ENCODE peak calls at places on chromosomes 13 and 19, in seven cellular contexts. One of them, this sample, is unnamed.

GRCh38 chr19:13396256-13397080 is 109.8 kb downstream of the CACNA1A start:
- DNase-seq in omental fat pad: peak
- DNase-seq in glutamatergic neuron: peak
- DNase-seq in K562: peak
- DNase-seq in astrocyte of the spinal cord: peak
- DNase-seq in IMR-90: peak
- DNase-seq in Calu3: peak
- DNase-seq in this sample: peak

GRCh38 chr19:49855676-49856573 is 5.0 kb downstream of the PTOV1 start:
- DNase-seq in omental fat pad: no peak
- DNase-seq in glutamatergic neuron: no peak
- DNase-seq in K562: no peak
- DNase-seq in astrocyte of the spinal cord: no peak
- DNase-seq in IMR-90: no peak
- DNase-seq in Calu3: peak
- DNase-seq in this sample: no peak

GRCh38 chr13:96988441-96988840 is 5.8 kb downstream of the OXGR1 start:
- DNase-seq in omental fat pad: no peak
- DNase-seq in glutamatergic neuron: no peak
- DNase-seq in K562: no peak
- DNase-seq in astrocyte of the spinal cord: no peak
- DNase-seq in IMR-90: no peak
- DNase-seq in Calu3: no peak
- DNase-seq in this sample: no peak

GRCh38 chr19:39126312-39126561 is 651 bp downstream of the PAK4 start:
- DNase-seq in omental fat pad: no peak
- DNase-seq in glutamatergic neuron: no peak
- DNase-seq in K562: no peak
- DNase-seq in astrocyte of the spinal cord: no peak
- DNase-seq in IMR-90: no peak
- DNase-seq in Calu3: no peak
- DNase-seq in this sample: no peak

GRCh38 chr19:45766293-45766918 is 2.6 kb downstream of the SIX5 start:
- DNase-seq in omental fat pad: no peak
- DNase-seq in glutamatergic neuron: no peak
- DNase-seq in K562: no peak
- DNase-seq in astrocyte of the spinal cord: no peak
- DNase-seq in IMR-90: no peak
- DNase-seq in Calu3: no peak
- DNase-seq in this sample: no peak

GRCh38 chr19:12794936-12795335 is 3.6 kb downstream of the JUNB start:
- DNase-seq in omental fat pad: no peak
- DNase-seq in glutamatergic neuron: no peak
- DNase-seq in K562: no peak
- DNase-seq in astrocyte of the spinal cord: no peak
- DNase-seq in IMR-90: peak
- DNase-seq in Calu3: no peak
- DNase-seq in this sample: no peak

GRCh38 chr13:102402292-102402691 is 444 bp upstream of the FGF14 start:
- DNase-seq in omental fat pad: no peak
- DNase-seq in glutamatergic neuron: peak
- DNase-seq in K562: no peak
- DNase-seq in astrocyte of the spinal cord: peak
- DNase-seq in IMR-90: peak
- DNase-seq in Calu3: no peak
- DNase-seq in this sample: peak

GRCh38 chr19:44886141-44886540 is 4.9 kb upstream of the TOMM40 start:
- DNase-seq in omental fat pad: no peak
- DNase-seq in glutamatergic neuron: no peak
- DNase-seq in K562: no peak
- DNase-seq in astrocyte of the spinal cord: no peak
- DNase-seq in IMR-90: no peak
- DNase-seq in Calu3: no peak
- DNase-seq in this sample: no peak

GRCh38 chr13:79966039-79966438 is 374.9 kb downstream of the SPRY2 start:
- DNase-seq in omental fat pad: no peak
- DNase-seq in glutamatergic neuron: no peak
- DNase-seq in K562: no peak
- DNase-seq in astrocyte of the spinal cord: no peak
- DNase-seq in IMR-90: peak
- DNase-seq in Calu3: no peak
- DNase-seq in this sample: no peak

GRCh38 chr19:55516878-55517620 is 19.9 kb downstream of the SBK2 start:
- DNase-seq in omental fat pad: peak
- DNase-seq in glutamatergic neuron: peak
- DNase-seq in K562: peak
- DNase-seq in astrocyte of the spinal cord: peak
- DNase-seq in IMR-90: peak
- DNase-seq in Calu3: peak
- DNase-seq in this sample: peak

GRCh38 chr13:32645854-32646253 is 59.6 kb downstream of the PDS5B start:
- DNase-seq in omental fat pad: no peak
- DNase-seq in glutamatergic neuron: no peak
- DNase-seq in K562: no peak
- DNase-seq in astrocyte of the spinal cord: no peak
- DNase-seq in IMR-90: no peak
- DNase-seq in Calu3: no peak
- DNase-seq in this sample: no peak

GRCh38 chr19:40217027-40217810 is 965 bp downstream of the TTC9B start:
- DNase-seq in omental fat pad: no peak
- DNase-seq in glutamatergic neuron: peak
- DNase-seq in K562: peak
- DNase-seq in astrocyte of the spinal cord: no peak
- DNase-seq in IMR-90: no peak
- DNase-seq in Calu3: peak
- DNase-seq in this sample: peak
- TF ChIP-seq CTCF in omental fat pad: no peak
- TF ChIP-seq CTCF in glutamatergic neuron: peak
- TF ChIP-seq CTCF in K562: peak
- TF ChIP-seq CTCF in astrocyte of the spinal cord: peak
- TF ChIP-seq CTCF in IMR-90: peak
- TF ChIP-seq CTCF in Calu3: peak
- TF ChIP-seq CTCF in this sample: peak

GRCh38 chr13:51066091-51066831 is 44.8 kb downstream of the C13orf42 start:
- DNase-seq in omental fat pad: no peak
- DNase-seq in glutamatergic neuron: no peak
- DNase-seq in K562: no peak
- DNase-seq in astrocyte of the spinal cord: peak
- DNase-seq in IMR-90: peak
- DNase-seq in Calu3: peak
- DNase-seq in this sample: no peak
- TF ChIP-seq CTCF in omental fat pad: no peak
- TF ChIP-seq CTCF in glutamatergic neuron: no peak
- TF ChIP-seq CTCF in K562: no peak
- TF ChIP-seq CTCF in astrocyte of the spinal cord: no peak
- TF ChIP-seq CTCF in IMR-90: no peak
- TF ChIP-seq CTCF in Calu3: no peak
- TF ChIP-seq CTCF in this sample: no peak

GRCh38 chr13:113740661-113741060 is 18.4 kb upstream of the TMEM255B start:
- DNase-seq in omental fat pad: no peak
- DNase-seq in glutamatergic neuron: no peak
- DNase-seq in K562: no peak
- DNase-seq in astrocyte of the spinal cord: no peak
- DNase-seq in IMR-90: no peak
- DNase-seq in Calu3: no peak
- DNase-seq in this sample: no peak

GRCh38 chr13:113741101-113741731 is 17.8 kb upstream of the TMEM255B start:
- DNase-seq in omental fat pad: no peak
- DNase-seq in glutamatergic neuron: no peak
- DNase-seq in K562: no peak
- DNase-seq in astrocyte of the spinal cord: peak
- DNase-seq in IMR-90: no peak
- DNase-seq in Calu3: no peak
- DNase-seq in this sample: no peak

GRCh38 chr13:113743366-113744195 is 15.4 kb upstream of the TMEM255B start:
- DNase-seq in omental fat pad: no peak
- DNase-seq in glutamatergic neuron: no peak
- DNase-seq in K562: no peak
- DNase-seq in astrocyte of the spinal cord: no peak
- DNase-seq in IMR-90: no peak
- DNase-seq in Calu3: no peak
- DNase-seq in this sample: no peak

GRCh38 chr13:113742445-113743120 is 16.4 kb upstream of the TMEM255B start:
- DNase-seq in omental fat pad: no peak
- DNase-seq in glutamatergic neuron: no peak
- DNase-seq in K562: no peak
- DNase-seq in astrocyte of the spinal cord: no peak
- DNase-seq in IMR-90: no peak
- DNase-seq in Calu3: no peak
- DNase-seq in this sample: no peak

DNA sequence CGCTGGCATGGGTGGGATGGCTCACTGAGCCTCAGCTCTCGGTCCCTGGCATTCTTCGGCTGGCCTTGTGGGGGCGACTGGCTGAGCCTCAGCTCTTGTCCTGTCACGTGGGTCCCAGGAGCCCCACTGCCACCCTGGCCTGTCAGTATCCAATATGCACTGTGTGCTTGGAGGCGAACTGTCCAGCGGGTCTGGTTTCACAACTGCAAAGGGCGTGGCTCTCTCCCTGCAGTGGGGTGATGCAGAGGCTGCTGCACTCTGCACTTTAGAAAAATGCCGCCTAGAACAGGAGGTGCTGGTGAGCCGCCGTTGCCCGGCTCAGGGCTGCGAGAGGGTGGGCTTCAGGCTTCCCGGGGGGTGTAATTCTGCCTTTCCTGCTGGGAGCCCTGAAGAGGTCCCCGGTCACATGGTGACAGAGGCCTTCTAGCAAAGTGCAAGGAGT is 17.0 kb upstream of the TMEM255B start:
- DNase-seq in omental fat pad: no peak
- DNase-seq in glutamatergic neuron: peak
- DNase-seq in K562: peak
- DNase-seq in astrocyte of the spinal cord: no peak
- DNase-seq in IMR-90: peak
- DNase-seq in Calu3: peak
- DNase-seq in this sample: peak
- TF ChIP-seq CTCF in omental fat pad: no peak
- TF ChIP-seq CTCF in glutamatergic neuron: no peak
- TF ChIP-seq CTCF in K562: peak
- TF ChIP-seq CTCF in astrocyte of the spinal cord: peak
- TF ChIP-seq CTCF in IMR-90: peak
- TF ChIP-seq CTCF in Calu3: no peak
- TF ChIP-seq CTCF in this sample: no peak

GRCh38 chr19:33379151-33379829 is 5.8 kb downstream of the CEBPG start:
- DNase-seq in omental fat pad: no peak
- DNase-seq in glutamatergic neuron: no peak
- DNase-seq in K562: no peak
- DNase-seq in astrocyte of the spinal cord: no peak
- DNase-seq in IMR-90: no peak
- DNase-seq in Calu3: no peak
- DNase-seq in this sample: no peak
- TF ChIP-seq CTCF in omental fat pad: no peak
- TF ChIP-seq CTCF in glutamatergic neuron: no peak
- TF ChIP-seq CTCF in K562: no peak
- TF ChIP-seq CTCF in astrocyte of the spinal cord: no peak
- TF ChIP-seq CTCF in IMR-90: no peak
- TF ChIP-seq CTCF in Calu3: no peak
- TF ChIP-seq CTCF in this sample: no peak

DNA sequence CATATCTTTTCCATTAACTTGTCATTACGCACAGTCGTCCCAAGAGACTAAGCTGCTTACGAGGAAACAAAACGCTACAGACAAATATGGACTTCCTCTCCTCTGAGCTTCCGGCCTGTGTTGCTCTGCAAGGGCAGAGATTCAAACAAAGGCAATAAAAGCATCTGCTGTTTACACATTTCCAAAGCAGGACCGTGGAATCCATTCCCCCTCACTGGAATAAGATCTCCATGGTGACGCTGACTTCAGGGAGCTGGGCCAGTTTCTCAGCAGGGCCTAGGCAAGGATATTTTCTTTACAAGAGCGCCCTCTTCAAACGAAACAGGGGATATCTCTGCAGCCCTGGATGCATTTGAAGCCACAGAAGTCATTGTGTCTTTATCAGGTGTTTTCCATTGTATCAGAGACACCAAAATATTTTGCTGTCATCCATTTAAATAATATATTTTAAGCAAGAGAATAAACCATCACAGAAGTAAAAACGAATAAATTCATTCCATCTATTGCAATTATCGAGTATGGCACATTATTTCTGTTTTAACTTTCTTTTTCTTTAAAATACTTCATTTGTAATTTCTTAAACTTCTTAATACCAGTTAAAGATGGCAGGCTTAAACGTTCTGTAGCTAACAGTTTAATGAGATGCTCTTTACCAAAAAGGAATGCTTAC is 177.5 kb downstream of the DCLK1 start:
- DNase-seq in omental fat pad: no peak
- DNase-seq in glutamatergic neuron: peak
- DNase-seq in K562: peak
- DNase-seq in astrocyte of the spinal cord: peak
- DNase-seq in IMR-90: peak
- DNase-seq in Calu3: peak
- DNase-seq in this sample: peak
- TF ChIP-seq CTCF in omental fat pad: no peak
- TF ChIP-seq CTCF in glutamatergic neuron: peak
- TF ChIP-seq CTCF in K562: peak
- TF ChIP-seq CTCF in astrocyte of the spinal cord: peak
- TF ChIP-seq CTCF in IMR-90: peak
- TF ChIP-seq CTCF in Calu3: peak
- TF ChIP-seq CTCF in this sample: peak

DNA sequence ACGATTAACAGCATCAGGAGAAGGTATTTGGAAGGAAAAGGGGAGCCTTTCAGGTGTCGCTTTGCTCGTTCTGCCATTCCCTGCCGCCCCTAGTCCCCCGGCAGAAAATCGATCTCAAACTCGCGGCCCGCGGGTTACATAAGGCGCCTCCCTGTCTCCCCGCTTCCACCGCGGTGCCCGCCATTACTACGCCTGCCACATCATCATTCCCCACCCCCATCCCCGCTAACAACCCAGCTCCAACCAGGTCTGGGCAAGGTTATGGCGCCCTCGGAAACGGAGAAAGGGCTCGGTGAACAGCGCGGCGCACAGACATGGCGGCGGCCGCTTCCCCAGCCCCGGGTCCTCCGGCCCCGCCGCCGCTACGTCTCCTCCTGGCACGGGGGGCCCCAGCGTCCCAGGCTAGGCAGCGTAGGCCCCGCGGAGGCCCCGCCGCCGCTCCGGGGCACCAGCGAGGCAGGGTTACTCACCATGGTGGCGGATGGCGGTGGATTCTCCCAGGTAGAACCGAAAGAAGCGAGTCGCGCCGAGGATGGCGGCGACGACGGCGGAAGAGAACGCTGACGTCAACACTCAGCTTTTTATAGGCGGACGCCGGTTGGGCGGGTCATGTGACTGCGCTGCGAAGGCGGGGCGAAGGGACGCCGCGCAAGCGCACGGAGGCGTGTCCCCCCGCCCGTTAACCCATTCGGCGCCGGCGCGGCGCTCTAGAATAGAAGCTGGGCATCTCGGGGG is at the start of gene EEF2:
- DNase-seq in omental fat pad: peak
- DNase-seq in glutamatergic neuron: peak
- DNase-seq in K562: peak
- DNase-seq in astrocyte of the spinal cord: peak
- DNase-seq in IMR-90: peak
- DNase-seq in Calu3: peak
- DNase-seq in this sample: peak
- TF ChIP-seq CTCF in omental fat pad: no peak
- TF ChIP-seq CTCF in glutamatergic neuron: no peak
- TF ChIP-seq CTCF in K562: no peak
- TF ChIP-seq CTCF in astrocyte of the spinal cord: no peak
- TF ChIP-seq CTCF in IMR-90: no peak
- TF ChIP-seq CTCF in Calu3: no peak
- TF ChIP-seq CTCF in this sample: no peak

GRCh38 chr13:111623170-111623569 is 302.7 kb downstream of the TEX29 start:
- DNase-seq in omental fat pad: no peak
- DNase-seq in glutamatergic neuron: no peak
- DNase-seq in K562: no peak
- DNase-seq in astrocyte of the spinal cord: no peak
- DNase-seq in IMR-90: no peak
- DNase-seq in Calu3: no peak
- DNase-seq in this sample: no peak
- TF ChIP-seq CTCF in omental fat pad: no peak
- TF ChIP-seq CTCF in glutamatergic neuron: no peak
- TF ChIP-seq CTCF in K562: no peak
- TF ChIP-seq CTCF in astrocyte of the spinal cord: no peak
- TF ChIP-seq CTCF in IMR-90: no peak
- TF ChIP-seq CTCF in Calu3: no peak
- TF ChIP-seq CTCF in this sample: no peak

This sample was measured in endothelial cell.